ENCODE peak calls at places on chromosomes 13 and 19, in six cellular contexts. One of them, this sample, is unnamed. For H3K9me3, the result is how much of the 10 kb centered on the place peaks cover.

GRCh38 chr19:39497850-39498261 is 891 bp upstream of the DLL3 start:
- DNase-seq in IMR-90: peak
- DNase-seq in CD4-positive, alpha-beta T cell: no peak
- DNase-seq in heart left ventricle: no peak
- DNase-seq in CD8-positive, alpha-beta memory T cell: no peak
- DNase-seq in trophoblast cell: no peak
- DNase-seq in this sample: no peak

GRCh38 chr13:109698779-109699178 is 87.6 kb downstream of the IRS2 start:
- DNase-seq in IMR-90: peak
- DNase-seq in CD4-positive, alpha-beta T cell: no peak
- DNase-seq in heart left ventricle: no peak
- DNase-seq in CD8-positive, alpha-beta memory T cell: no peak
- DNase-seq in trophoblast cell: no peak
- DNase-seq in this sample: no peak

GRCh38 chr13:46172531-46172991 is 9.4 kb downstream of the LCP1 start:
- DNase-seq in IMR-90: no peak
- DNase-seq in CD4-positive, alpha-beta T cell: peak
- DNase-seq in heart left ventricle: no peak
- DNase-seq in CD8-positive, alpha-beta memory T cell: peak
- DNase-seq in trophoblast cell: peak
- DNase-seq in this sample: peak

GRCh38 chr19:14135985-14136508 is 342 bp downstream of the ASF1B start:
- DNase-seq in IMR-90: no peak
- DNase-seq in CD4-positive, alpha-beta T cell: no peak
- DNase-seq in heart left ventricle: no peak
- DNase-seq in CD8-positive, alpha-beta memory T cell: no peak
- DNase-seq in trophoblast cell: no peak
- DNase-seq in this sample: no peak

GRCh38 chr19:17117250-17117789 is 41.7 kb downstream of the MYO9B start:
- DNase-seq in IMR-90: no peak
- DNase-seq in CD4-positive, alpha-beta T cell: no peak
- DNase-seq in heart left ventricle: no peak
- DNase-seq in CD8-positive, alpha-beta memory T cell: no peak
- DNase-seq in trophoblast cell: no peak
- DNase-seq in this sample: no peak

GRCh38 chr13:105196052-105196451 is 1339.4 kb downstream of the EFNB2 start:
- DNase-seq in IMR-90: peak
- DNase-seq in CD4-positive, alpha-beta T cell: no peak
- DNase-seq in heart left ventricle: no peak
- DNase-seq in CD8-positive, alpha-beta memory T cell: no peak
- DNase-seq in trophoblast cell: peak
- DNase-seq in this sample: no peak

GRCh38 chr19:54573330-54573872 is at the start of gene LILRA2:
- DNase-seq in IMR-90: no peak
- DNase-seq in CD4-positive, alpha-beta T cell: no peak
- DNase-seq in heart left ventricle: no peak
- DNase-seq in CD8-positive, alpha-beta memory T cell: no peak
- DNase-seq in trophoblast cell: no peak
- DNase-seq in this sample: no peak

GRCh38 chr19:37931941-37932655 is 25.1 kb downstream of the SIPA1L3 start:
- DNase-seq in IMR-90: peak
- DNase-seq in CD4-positive, alpha-beta T cell: no peak
- DNase-seq in heart left ventricle: no peak
- DNase-seq in CD8-positive, alpha-beta memory T cell: no peak
- DNase-seq in trophoblast cell: peak
- DNase-seq in this sample: no peak

GRCh38 chr19:5985098-5985783 is 7.3 kb upstream of the RANBP3 start:
- DNase-seq in IMR-90: peak
- DNase-seq in CD4-positive, alpha-beta T cell: no peak
- DNase-seq in heart left ventricle: no peak
- DNase-seq in CD8-positive, alpha-beta memory T cell: no peak
- DNase-seq in trophoblast cell: peak
- DNase-seq in this sample: no peak

GRCh38 chr19:29260477-29261317 is 47.7 kb upstream of the UQCRFS1 start:
- DNase-seq in IMR-90: peak
- DNase-seq in CD4-positive, alpha-beta T cell: no peak
- DNase-seq in heart left ventricle: no peak
- DNase-seq in CD8-positive, alpha-beta memory T cell: no peak
- DNase-seq in trophoblast cell: peak
- DNase-seq in this sample: no peak

GRCh38 chr13:113748862-113749451 is 10.1 kb upstream of the TMEM255B start:
- DNase-seq in IMR-90: no peak
- DNase-seq in CD4-positive, alpha-beta T cell: no peak
- DNase-seq in heart left ventricle: no peak
- DNase-seq in CD8-positive, alpha-beta memory T cell: no peak
- DNase-seq in trophoblast cell: no peak
- DNase-seq in this sample: no peak

GRCh38 chr19:39733841-39734240 is 4.0 kb downstream of the CLC start:
- DNase-seq in IMR-90: no peak
- DNase-seq in CD4-positive, alpha-beta T cell: no peak
- DNase-seq in heart left ventricle: no peak
- DNase-seq in CD8-positive, alpha-beta memory T cell: no peak
- DNase-seq in trophoblast cell: no peak
- DNase-seq in this sample: no peak

GRCh38 chr19:6065685-6066365 is 44.5 kb downstream of the RFX2 start:
- DNase-seq in IMR-90: peak
- DNase-seq in CD4-positive, alpha-beta T cell: peak
- DNase-seq in heart left ventricle: peak
- DNase-seq in CD8-positive, alpha-beta memory T cell: peak
- DNase-seq in trophoblast cell: peak
- DNase-seq in this sample: peak

GRCh38 chr13:33123066-33123940 is 107.1 kb downstream of the KL start:
- DNase-seq in IMR-90: peak
- DNase-seq in CD4-positive, alpha-beta T cell: no peak
- DNase-seq in heart left ventricle: peak
- DNase-seq in CD8-positive, alpha-beta memory T cell: no peak
- DNase-seq in trophoblast cell: peak
- DNase-seq in this sample: no peak

GRCh38 chr19:28618504-28618903 is 594.4 kb downstream of the UQCRFS1 start:
- DNase-seq in IMR-90: no peak
- DNase-seq in CD4-positive, alpha-beta T cell: no peak
- DNase-seq in heart left ventricle: no peak
- DNase-seq in CD8-positive, alpha-beta memory T cell: no peak
- DNase-seq in trophoblast cell: no peak
- DNase-seq in this sample: no peak

GRCh38 chr13:70864731-70865130 is 756.5 kb upstream of the KLHL1 start:
- DNase-seq in IMR-90: no peak
- DNase-seq in CD4-positive, alpha-beta T cell: no peak
- DNase-seq in heart left ventricle: no peak
- DNase-seq in CD8-positive, alpha-beta memory T cell: no peak
- DNase-seq in trophoblast cell: no peak
- DNase-seq in this sample: no peak

GRCh38 chr19:45047188-45047797 is 8.4 kb downstream of the CLASRP start:
- DNase-seq in IMR-90: no peak
- DNase-seq in CD4-positive, alpha-beta T cell: no peak
- DNase-seq in heart left ventricle: no peak
- DNase-seq in CD8-positive, alpha-beta memory T cell: no peak
- DNase-seq in trophoblast cell: no peak
- DNase-seq in this sample: no peak

GRCh38 chr19:47447470-47448359 is 24.0 kb downstream of the SLC8A2 start:
- DNase-seq in IMR-90: peak
- DNase-seq in CD4-positive, alpha-beta T cell: peak
- DNase-seq in heart left ventricle: no peak
- DNase-seq in CD8-positive, alpha-beta memory T cell: peak
- DNase-seq in trophoblast cell: peak
- DNase-seq in this sample: peak

GRCh38 chr13:101127741-101128353 is 288.5 kb downstream of the NALCN start:
- DNase-seq in IMR-90: peak
- DNase-seq in CD4-positive, alpha-beta T cell: no peak
- DNase-seq in heart left ventricle: no peak
- DNase-seq in CD8-positive, alpha-beta memory T cell: peak
- DNase-seq in trophoblast cell: peak
- DNase-seq in this sample: no peak

GRCh38 chr13:32682740-32683139 is 96.5 kb downstream of the PDS5B start:
- DNase-seq in IMR-90: no peak
- DNase-seq in CD4-positive, alpha-beta T cell: no peak
- DNase-seq in heart left ventricle: no peak
- DNase-seq in CD8-positive, alpha-beta memory T cell: no peak
- DNase-seq in trophoblast cell: no peak
- DNase-seq in this sample: no peak

GRCh38 chr13:21463424-21463823 is 4.3 kb upstream of the ZDHHC20 start:
- DNase-seq in IMR-90: no peak
- DNase-seq in CD4-positive, alpha-beta T cell: no peak
- DNase-seq in heart left ventricle: no peak
- DNase-seq in CD8-positive, alpha-beta memory T cell: no peak
- DNase-seq in trophoblast cell: no peak
- DNase-seq in this sample: no peak

GRCh38 chr13:50990540-50991506 is 81.2 kb downstream of the RNASEH2B start:
- DNase-seq in IMR-90: peak
- DNase-seq in CD4-positive, alpha-beta T cell: no peak
- DNase-seq in heart left ventricle: peak
- DNase-seq in CD8-positive, alpha-beta memory T cell: no peak
- DNase-seq in trophoblast cell: no peak
- DNase-seq in this sample: no peak

GRCh38 chr19:14477417-14478112 is 2.4 kb upstream of the PTGER1 start:
- DNase-seq in IMR-90: no peak
- DNase-seq in CD4-positive, alpha-beta T cell: no peak
- DNase-seq in heart left ventricle: no peak
- DNase-seq in CD8-positive, alpha-beta memory T cell: no peak
- DNase-seq in trophoblast cell: no peak
- DNase-seq in this sample: no peak

GRCh38 chr19:50224986-50225747 is 21.7 kb downstream of the MYH14 start:
- DNase-seq in IMR-90: no peak
- DNase-seq in CD4-positive, alpha-beta T cell: no peak
- DNase-seq in heart left ventricle: peak
- DNase-seq in CD8-positive, alpha-beta memory T cell: no peak
- DNase-seq in trophoblast cell: no peak
- DNase-seq in this sample: no peak

GRCh38 chr19:1608414-1609391 is 3.4 kb upstream of the UQCR11 start:
- DNase-seq in IMR-90: no peak
- DNase-seq in CD4-positive, alpha-beta T cell: peak
- DNase-seq in heart left ventricle: no peak
- DNase-seq in CD8-positive, alpha-beta memory T cell: peak
- DNase-seq in trophoblast cell: peak
- DNase-seq in this sample: no peak

DNA sequence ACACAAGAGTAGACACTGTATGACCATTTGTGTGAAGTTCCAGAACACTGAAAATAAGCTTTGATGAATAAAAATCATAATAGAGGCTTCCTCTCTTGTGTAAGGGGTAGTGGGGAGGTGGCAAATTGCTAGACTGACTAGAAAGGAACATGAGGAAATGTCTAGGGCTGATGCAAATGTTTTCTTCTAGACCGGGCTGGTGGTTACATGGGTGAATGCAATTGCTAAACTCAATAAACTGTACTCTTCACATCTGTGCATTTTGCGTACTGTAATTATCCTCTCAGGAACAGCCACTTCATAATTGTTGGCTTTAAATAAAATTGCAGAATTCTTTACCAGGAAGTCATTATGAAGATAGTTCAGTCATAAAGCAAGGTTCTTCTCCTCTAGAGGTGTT is 5.2 kb upstream of the KBTBD7 start:
- DNase-seq in IMR-90: no peak
- DNase-seq in CD4-positive, alpha-beta T cell: no peak
- DNase-seq in heart left ventricle: no peak
- DNase-seq in CD8-positive, alpha-beta memory T cell: no peak
- DNase-seq in trophoblast cell: no peak
- DNase-seq in this sample: no peak
- H3K9me3 ChIP-seq in IMR-90: under half
- H3K9me3 ChIP-seq in CD4-positive, alpha-beta T cell: under half
- H3K9me3 ChIP-seq in heart left ventricle: under half
- H3K9me3 ChIP-seq in CD8-positive, alpha-beta memory T cell: under half
- H3K9me3 ChIP-seq in trophoblast cell: under half
- H3K9me3 ChIP-seq in this sample: under half

DNA sequence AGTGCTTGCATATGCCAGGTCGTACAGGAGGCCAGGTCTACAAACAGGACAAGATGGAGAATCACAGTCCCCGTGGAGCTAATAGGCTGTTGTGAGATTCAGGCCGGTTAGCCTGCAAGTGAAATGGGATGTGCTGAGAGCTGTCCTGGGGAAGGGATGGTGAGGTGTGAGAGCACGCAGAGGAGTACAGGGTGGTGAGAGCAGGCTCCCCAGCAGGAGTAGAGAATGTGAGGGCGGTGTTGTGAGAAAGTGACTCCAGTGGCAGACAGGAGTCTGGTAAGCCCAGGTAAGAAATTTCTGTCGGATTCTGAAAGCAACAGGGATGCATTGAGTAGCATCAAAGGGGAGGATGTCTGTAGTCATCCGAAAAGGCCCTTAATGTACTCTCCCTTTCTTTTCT is 50.7 kb upstream of the GPR183 start:
- DNase-seq in IMR-90: no peak
- DNase-seq in CD4-positive, alpha-beta T cell: no peak
- DNase-seq in heart left ventricle: no peak
- DNase-seq in CD8-positive, alpha-beta memory T cell: no peak
- DNase-seq in trophoblast cell: no peak
- DNase-seq in this sample: no peak
- H3K9me3 ChIP-seq in IMR-90: under half
- H3K9me3 ChIP-seq in CD4-positive, alpha-beta T cell: under half
- H3K9me3 ChIP-seq in heart left ventricle: under half
- H3K9me3 ChIP-seq in CD8-positive, alpha-beta memory T cell: under half
- H3K9me3 ChIP-seq in trophoblast cell: under half
- H3K9me3 ChIP-seq in this sample: under half

GRCh38 chr13:30375436-30375835 is 46.9 kb upstream of the UBE2L5 start:
- DNase-seq in IMR-90: no peak
- DNase-seq in CD4-positive, alpha-beta T cell: no peak
- DNase-seq in heart left ventricle: no peak
- DNase-seq in CD8-positive, alpha-beta memory T cell: no peak
- DNase-seq in trophoblast cell: no peak
- DNase-seq in this sample: no peak

GRCh38 chr13:30370916-30371521 is 51.3 kb upstream of the UBE2L5 start:
- DNase-seq in IMR-90: no peak
- DNase-seq in CD4-positive, alpha-beta T cell: no peak
- DNase-seq in heart left ventricle: no peak
- DNase-seq in CD8-positive, alpha-beta memory T cell: no peak
- DNase-seq in trophoblast cell: no peak
- DNase-seq in this sample: no peak

GRCh38 chr13:30376426-30377311 is 45.6 kb upstream of the UBE2L5 start:
- DNase-seq in IMR-90: no peak
- DNase-seq in CD4-positive, alpha-beta T cell: peak
- DNase-seq in heart left ventricle: no peak
- DNase-seq in CD8-positive, alpha-beta memory T cell: peak
- DNase-seq in trophoblast cell: no peak
- DNase-seq in this sample: peak

GRCh38 chr13:30371649-30372265 is 50.5 kb upstream of the UBE2L5 start:
- DNase-seq in IMR-90: peak
- DNase-seq in CD4-positive, alpha-beta T cell: peak
- DNase-seq in heart left ventricle: no peak
- DNase-seq in CD8-positive, alpha-beta memory T cell: peak
- DNase-seq in trophoblast cell: no peak
- DNase-seq in this sample: peak

GRCh38 chr13:30373727-30374126 is 48.6 kb upstream of the UBE2L5 start:
- DNase-seq in IMR-90: no peak
- DNase-seq in CD4-positive, alpha-beta T cell: peak
- DNase-seq in heart left ventricle: no peak
- DNase-seq in CD8-positive, alpha-beta memory T cell: no peak
- DNase-seq in trophoblast cell: no peak
- DNase-seq in this sample: peak
- H3K9me3 ChIP-seq in IMR-90: under half
- H3K9me3 ChIP-seq in CD4-positive, alpha-beta T cell: under half
- H3K9me3 ChIP-seq in heart left ventricle: under half
- H3K9me3 ChIP-seq in CD8-positive, alpha-beta memory T cell: under half
- H3K9me3 ChIP-seq in trophoblast cell: under half
- H3K9me3 ChIP-seq in this sample: under half

DNA sequence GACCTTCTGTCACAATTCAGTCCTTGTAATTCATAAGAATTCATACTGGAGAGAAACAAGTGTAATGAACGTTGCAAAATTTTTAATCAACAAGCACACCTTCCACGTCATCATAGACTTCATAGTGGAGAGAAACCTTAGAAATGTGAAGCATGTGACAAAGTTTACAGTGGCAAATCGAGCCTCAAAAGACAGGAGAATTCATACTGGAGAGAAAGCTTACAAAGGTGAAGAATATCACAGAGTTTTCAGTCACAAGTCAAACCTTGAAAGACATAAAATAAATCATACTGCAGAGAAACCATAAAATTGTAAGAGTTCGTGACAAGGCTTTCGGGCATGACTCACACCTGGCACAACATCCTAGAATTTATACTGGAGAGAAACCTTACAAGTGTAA is 24.6 kb downstream of the ZNF813 start:
- DNase-seq in IMR-90: no peak
- DNase-seq in CD4-positive, alpha-beta T cell: no peak
- DNase-seq in heart left ventricle: no peak
- DNase-seq in CD8-positive, alpha-beta memory T cell: no peak
- DNase-seq in trophoblast cell: no peak
- DNase-seq in this sample: no peak
- H3K9me3 ChIP-seq in IMR-90: under half
- H3K9me3 ChIP-seq in CD4-positive, alpha-beta T cell: half or more
- H3K9me3 ChIP-seq in heart left ventricle: half or more
- H3K9me3 ChIP-seq in CD8-positive, alpha-beta memory T cell: half or more
- H3K9me3 ChIP-seq in trophoblast cell: under half
- H3K9me3 ChIP-seq in this sample: under half